ENCODE peak calls at places on chromosomes 12 and 14, in seven cellular contexts. B is heart right ventricle, D is A549, C is neural progenitor cell, H is tibial artery, N is A673, W is uterus. X is an unnamed sample. For H3K4me1, the result is how much of the 10 kb centered on the place peaks cover.

GRCh38 chr14:94124582-94125377 is 4.6 kb downstream of the IFI27L2 start:
- DNase-seq in B (peak), D (no peak), C (no peak), H (no peak), N (no peak), W (no peak), X (no peak)

GRCh38 chr14:92596328-92596943 is 82.9 kb downstream of the RIN3 start:
- DNase-seq in B (no peak), D (no peak), C (peak), H (no peak), N (no peak), W (no peak), X (no peak)

GRCh38 chr12:106135781-106136180 is 3.0 kb downstream of the NUAK1 start:
- DNase-seq in B (no peak), D (no peak), C (peak), H (no peak), N (no peak), W (no peak), X (no peak)

GRCh38 chr12:101325590-101325989 is 45.7 kb downstream of the UTP20 start:
- DNase-seq in B (no peak), D (no peak), C (no peak), H (no peak), N (no peak), W (no peak), X (no peak)

GRCh38 chr12:49331360-49332222 is 5.4 kb downstream of the C1QL4 start:
- DNase-seq in B (peak), D (peak), C (peak), H (peak), N (peak), W (peak), X (peak)

GRCh38 chr14:35986219-35986573 is 160.1 kb downstream of the BRMS1L start:
- DNase-seq in B (no peak), D (no peak), C (no peak), H (no peak), N (no peak), W (no peak), X (no peak)

GRCh38 chr14:35335388-35336092 is 43.4 kb downstream of the PSMA6 start:
- DNase-seq in B (no peak), D (peak), C (no peak), H (no peak), N (no peak), W (peak), X (peak)

GRCh38 chr12:6952121-6952859 is 1.1 kb downstream of the PTPN6 start:
- DNase-seq in B (no peak), D (no peak), C (no peak), H (no peak), N (no peak), W (no peak), X (peak)

GRCh38 chr14:94174622-94175402 is 690 bp downstream of the PPP4R4 start:
- DNase-seq in B (no peak), D (no peak), C (peak), H (peak), N (no peak), W (peak), X (peak)

GRCh38 chr12:98997899-98998298 is 352.8 kb downstream of the APAF1 start:
- DNase-seq in B (no peak), D (no peak), C (no peak), H (no peak), N (peak), W (no peak), X (peak)

GRCh38 chr12:92558806-92559205 is 144.0 kb upstream of the PLEKHG7 start:
- DNase-seq in B (no peak), D (no peak), C (no peak), H (no peak), N (no peak), W (no peak), X (no peak)

GRCh38 chr14:52547526-52547925 is 4.8 kb downstream of the TXNDC16 start:
- DNase-seq in B (no peak), D (no peak), C (no peak), H (no peak), N (no peak), W (no peak), X (no peak)
- TF ChIP-seq CTCF in B (no peak), D (no peak), C (no peak), H (no peak), N (no peak), W (no peak), X (no peak)

GRCh38 chr12:125634813-125635212 is 569.6 kb downstream of the AACS start:
- DNase-seq in B (no peak), D (no peak), C (no peak), H (no peak), N (no peak), W (no peak), X (no peak)
- H3K4me1 ChIP-seq in B (under half), D (under half), C (under half), H (under half), N (under half), W (under half), X (under half)

GRCh38 chr12:119177056-119177325 is 1.7 kb upstream of the HSPB8 start:
- DNase-seq in B (no peak), D (no peak), C (no peak), H (no peak), N (no peak), W (no peak), X (no peak)

GRCh38 chr12:119176267-119177055 is 2.3 kb upstream of the HSPB8 start:
- DNase-seq in B (peak), D (peak), C (peak), H (peak), N (peak), W (peak), X (no peak)

GRCh38 chr12:119177724-119178380 is 879 bp upstream of the HSPB8 start:
- DNase-seq in B (no peak), D (no peak), C (no peak), H (no peak), N (no peak), W (no peak), X (no peak)

GRCh38 chr12:119171691-119172090 is 7.0 kb upstream of the HSPB8 start:
- DNase-seq in B (no peak), D (no peak), C (no peak), H (no peak), N (no peak), W (no peak), X (no peak)

DNA sequence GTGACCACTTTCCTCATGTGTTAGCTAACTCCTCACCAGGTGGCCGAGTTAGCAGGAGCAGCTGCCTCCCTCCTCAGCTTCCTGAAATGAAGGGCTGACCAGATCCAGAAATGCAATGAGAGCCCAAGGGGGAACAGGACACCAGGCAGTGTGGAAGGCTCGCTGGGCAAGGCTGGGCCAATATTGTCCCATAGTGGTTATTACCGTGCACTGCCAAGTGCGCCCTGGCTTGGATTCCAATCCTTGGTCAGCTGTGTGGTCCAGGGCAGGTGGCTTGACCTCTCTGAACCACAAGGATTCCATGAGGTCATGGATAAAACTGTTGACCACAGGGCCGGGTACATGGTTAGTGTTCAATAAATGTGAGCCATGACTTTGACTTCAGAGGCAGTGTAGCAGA is 3.6 kb upstream of the HSPB8 start:
- DNase-seq in B (no peak), D (no peak), C (no peak), H (no peak), N (no peak), W (no peak), X (no peak)
- H3K27ac ChIP-seq in B (peak), D (no peak), C (no peak), H (peak), N (no peak), W (peak), X (no peak)

DNA sequence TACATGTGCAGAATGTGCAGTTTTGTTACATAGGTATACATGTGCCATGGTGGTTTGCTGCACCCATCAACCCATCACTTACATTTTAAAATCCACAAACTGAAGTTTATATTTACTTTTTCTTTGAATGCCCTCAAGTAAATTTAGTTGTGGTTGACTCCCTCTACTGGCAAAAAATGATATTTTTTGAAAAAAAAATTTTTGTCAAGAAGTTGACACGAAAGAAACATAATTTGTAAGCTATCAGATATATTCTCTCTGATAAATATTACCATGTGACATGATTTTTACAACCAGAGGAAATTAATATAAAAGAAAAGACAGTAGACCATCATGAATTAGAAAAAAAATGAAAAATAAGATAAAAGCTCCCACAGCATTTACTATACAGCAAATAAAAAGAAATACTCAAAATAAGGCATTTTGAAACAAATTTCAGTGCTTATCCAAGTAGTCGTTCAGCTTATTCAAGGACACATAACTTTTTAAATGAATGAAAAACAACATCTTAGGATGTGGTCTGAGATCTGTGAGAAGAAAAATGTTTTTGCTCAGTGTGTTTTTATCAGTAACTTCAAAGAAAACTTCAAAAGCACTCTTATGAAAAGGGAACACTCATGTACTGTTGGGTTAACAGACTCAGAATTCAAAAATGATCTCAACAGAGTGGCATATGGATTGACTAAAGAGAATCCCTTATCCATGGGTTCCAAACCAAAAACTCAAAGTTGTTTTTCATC is 30.0 kb upstream of the GRIP1 start:
- DNase-seq in B (no peak), D (no peak), C (peak), H (no peak), N (peak), W (no peak), X (no peak)
- TF ChIP-seq CTCF in B (peak), D (peak), C (peak), H (peak), N (peak), W (peak), X (peak)

DNA sequence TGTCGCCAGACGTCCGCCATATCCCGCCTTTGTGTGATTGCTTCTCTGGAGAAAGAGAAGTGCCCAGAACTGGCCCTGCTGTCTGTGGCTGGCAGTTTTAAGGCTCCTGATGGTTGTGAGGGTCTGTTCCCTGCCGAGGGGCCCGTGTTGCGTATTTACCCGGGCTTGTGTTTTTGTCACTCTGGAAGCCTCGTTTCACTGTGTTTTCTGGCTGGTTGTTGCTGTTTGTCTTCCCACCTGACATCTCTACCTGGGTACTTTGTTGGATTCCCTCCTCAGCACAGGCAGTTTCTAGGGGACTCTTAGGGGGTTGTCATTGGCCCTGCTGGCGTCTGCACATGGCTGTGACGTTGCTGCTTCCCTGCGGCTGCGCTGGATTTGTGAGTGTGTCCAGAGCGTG is 6.3 kb downstream of the FBRSL1 start:
- DNase-seq in B (no peak), D (no peak), C (no peak), H (no peak), N (no peak), W (no peak), X (no peak)
- H3K4me1 ChIP-seq in B (half or more), D (under half), C (under half), H (under half), N (under half), W (under half), X (half or more)

X was measured in pancreas.